ENCODE peak calls at places on chromosomes 4 and X, in eight cellular contexts. T, H, Y, P, U, Z, S and B are unnamed samples.

GRCh38 chrX:50762578-50762977 is 51.4 kb downstream of the SHROOM4 start:
- DNase-seq in U (no peak), S (no peak), Z (no peak), Y (no peak), H (no peak), T (no peak), P (no peak), B (no peak)

GRCh38 chrX:3520458-3520857 is 174.0 kb upstream of the MXRA5 start:
- DNase-seq in Y (no peak), P (no peak), U (no peak), Z (no peak), S (no peak), T (no peak), H (no peak), B (no peak)

GRCh38 chrX:111447298-111447697 is 35.3 kb upstream of the DCX start:
- DNase-seq in Z (no peak), U (no peak), H (no peak), Y (peak), P (peak), T (no peak), S (peak), B (peak)

GRCh38 chr4:25654971-25655963 is at the start of gene SLC34A2:
- DNase-seq in Y (peak), P (peak), H (no peak), Z (no peak), S (peak), T (no peak), U (peak), B (no peak)

GRCh38 chrX:149470960-149471359 is 34.1 kb downstream of the IDS start:
- DNase-seq in U (peak), S (peak), Y (peak), P (peak), Z (peak), T (peak), H (peak), B (peak)

GRCh38 chrX:110287605-110288004 is 30.3 kb downstream of the AMMECR1 start:
- DNase-seq in S (no peak), U (no peak), P (no peak), Z (no peak), Y (peak), H (peak), T (peak), B (no peak)

GRCh38 chr4:43048570-43048969 is 156.1 kb downstream of the GRXCR1 start:
- DNase-seq in H (no peak), S (no peak), Y (no peak), U (no peak), P (no peak), T (no peak), Z (no peak), B (no peak)

GRCh38 chr4:107654694-107655093 is 65.3 kb downstream of the PAPSS1 start:
- DNase-seq in T (no peak), P (no peak), U (no peak), S (no peak), Y (no peak), Z (no peak), H (no peak), B (peak)

GRCh38 chrX:19174401-19175025 is 52.2 kb upstream of the ADGRG2 start:
- DNase-seq in Z (no peak), S (no peak), T (peak), P (no peak), H (peak), U (no peak), Y (peak), B (no peak)